ENCODE peak calls at places on chromosomes 5 and 9, in five cellular contexts. Y is activated CD4-positive, alpha-beta T cell treated with anti-CD3 and anti-CD28 coated beads, Interleukin-2, amount 10 ng/mL, durations not matched to agents 7 days and 5 days; W is EL; C is stimulated activated CD4-positive, alpha-beta T cell treated with anti-CD3 and anti-CD28 coated beads, Interleukin-2, amount 100 ng/mL, for 4 hours; A is cardiac fibroblast. H is an unnamed sample.

GRCh38 chr5:10321882-10322281 is 14.2 kb upstream of the CMBL start:
- DNase-seq in Y (no peak), W (no peak), C (no peak), A (no peak), H (no peak)

GRCh38 chr5:157665467-157666085 is 5.8 kb upstream of the C5orf52 start:
- DNase-seq in Y (no peak), W (peak; percentile 78), C (no peak), A (peak; percentile 82), H (peak; percentile 81)

GRCh38 chr5:172642511-172642910 is 1.4 kb downstream of the NEURL1B start:
- DNase-seq in Y (no peak), W (peak; percentile 21), C (no peak), A (no peak), H (no peak)

GRCh38 chr9:112047538-112048066 is 127.5 kb downstream of the SUSD1 start:
- DNase-seq in Y (no peak), W (no peak), C (no peak), A (no peak), H (no peak)

GRCh38 chr9:130051855-130052254 is 1.9 kb upstream of the GPR107 start:
- DNase-seq in Y (no peak), W (no peak), C (no peak), A (no peak), H (no peak)

GRCh38 chr5:42924686-42925085 is 113.0 kb upstream of the SELENOP start:
- DNase-seq in Y (no peak), W (no peak), C (no peak), A (no peak), H (no peak)

GRCh38 chr5:91499943-91500531 is 116.9 kb upstream of the ARRDC3 start:
- DNase-seq in Y (no peak), W (peak; percentile 52), C (no peak), A (peak; percentile 53), H (peak; percentile 72)

GRCh38 chr9:96856363-96857286 is 2.3 kb upstream of the ZNF782 start:
- DNase-seq in Y (peak; percentile 78), W (peak; percentile 77), C (peak; percentile 59), A (peak; percentile 80), H (peak; percentile 76)

GRCh38 chr5:124951676-124952075 is 205.2 kb upstream of the ZNF608 start:
- DNase-seq in Y (no peak), W (no peak), C (no peak), A (no peak), H (no peak)

GRCh38 chr5:55821731-55822512 is 29.2 kb upstream of the IL31RA start:
- DNase-seq in Y (no peak), W (peak; percentile 6), C (no peak), A (peak; percentile 10), H (no peak)

GRCh38 chr5:74336286-74336685 is 304.2 kb downstream of the ENC1 start:
- DNase-seq in Y (no peak), W (no peak), C (no peak), A (no peak), H (no peak)

GRCh38 chr9:130555968-130556367 is 23.4 kb upstream of the FUBP3 start:
- DNase-seq in Y (no peak), W (no peak), C (no peak), A (no peak), H (no peak)

GRCh38 chr9:74921732-74922131 is 31.0 kb downstream of the C9orf40 start:
- DNase-seq in Y (no peak), W (no peak), C (no peak), A (no peak), H (no peak)

GRCh38 chr5:173515526-173515925 is 100.9 kb downstream of the BOD1 start:
- DNase-seq in Y (no peak), W (peak; percentile 87), C (no peak), A (peak; percentile 70), H (peak; percentile 76)

GRCh38 chr5:160550075-160550474 is 128.4 kb downstream of the PTTG1 start:
- DNase-seq in Y (no peak), W (no peak), C (no peak), A (no peak), H (no peak)

GRCh38 chr9:86807577-86807976 is 139.7 kb downstream of the GAS1 start:
- DNase-seq in Y (no peak), W (no peak), C (no peak), A (peak; percentile 46), H (peak; percentile 58)

GRCh38 chr5:6715758-6716633 is 2.8 kb downstream of the TENT4A start:
- DNase-seq in Y (peak; percentile 64), W (no peak), C (no peak), A (no peak), H (no peak)

GRCh38 chr5:105283134-105283533 is 1720.5 kb upstream of the NUDT12 start:
- DNase-seq in Y (no peak), W (no peak), C (no peak), A (no peak), H (no peak)

GRCh38 chr9:129130791-129131190 is 19.6 kb downstream of the PTPA start:
- DNase-seq in Y (no peak), W (no peak), C (no peak), A (no peak), H (no peak)

GRCh38 chr9:124941689-124942561 is 1.0 kb upstream of the GOLGA1 start:
- DNase-seq in Y (peak; percentile 81), W (peak; percentile 61), C (peak; percentile 41), A (peak; percentile 64), H (peak; percentile 11)

GRCh38 chr9:37968228-37968672 is 64.3 kb upstream of the SLC25A51 start:
- DNase-seq in Y (no peak), W (peak; percentile 74), C (no peak), A (peak; percentile 70), H (peak; percentile 91)

GRCh38 chr5:107554776-107555424 is 115.8 kb downstream of the EFNA5 start:
- DNase-seq in Y (no peak), W (no peak), C (no peak), A (no peak), H (no peak)

GRCh38 chr9:75539558-75539957 is 350.9 kb upstream of the PCSK5 start:
- DNase-seq in Y (no peak), W (no peak), C (no peak), A (no peak), H (no peak)

GRCh38 chr9:109893222-109893621 is 113.2 kb downstream of the PALM2AKAP2 start:
- DNase-seq in Y (no peak), W (no peak), C (no peak), A (no peak), H (no peak)

GRCh38 chr9:20492772-20493171 is 129.5 kb downstream of the MLLT3 start:
- DNase-seq in Y (no peak), W (no peak), C (no peak), A (no peak), H (no peak)

H was measured in fibroblast of the aortic adventitia.